ENCODE peak calls at places on chromosomes 2 and 18, in eight cellular contexts. M is Panc1, D is heart right ventricle, B is SJSA1, L is heart left ventricle, K is mesendoderm, A is cardiac muscle cell, X is PC-3. S is an unnamed sample.
A peak's percentile ranks its signal among the peaks of the same experiment; 100 is the strongest.

GRCh38 chr2:6290626-6291025 is 575.1 kb downstream of the CMPK2 start:
- DNase-seq in M (no peak), D (no peak), B (no peak), L (no peak), K (no peak), A (no peak), X (no peak), S (no peak)

GRCh38 chr2:217729426-217730058 is 273.3 kb downstream of the TNS1 start:
- DNase-seq in M (no peak), D (peak; percentile 46), B (no peak), L (peak; percentile 74), K (no peak), A (no peak), X (no peak), S (no peak)

GRCh38 chr18:77022556-77022955 is 110.0 kb downstream of the MBP start:
- DNase-seq in M (no peak), D (no peak), B (no peak), L (no peak), K (no peak), A (no peak), X (no peak), S (no peak)

GRCh38 chr2:12202702-12203101 is 456.3 kb downstream of the LPIN1 start:
- DNase-seq in M (no peak), D (peak; percentile 11), B (no peak), L (peak; percentile 69), K (peak; percentile 17), A (no peak), X (no peak), S (no peak)

GRCh38 chr18:7754258-7754657 is 187.1 kb downstream of the PTPRM start:
- DNase-seq in M (no peak), D (no peak), B (no peak), L (no peak), K (no peak), A (no peak), X (peak; percentile 15), S (no peak)

GRCh38 chr2:225797394-225797793 is 397.9 kb downstream of the NYAP2 start:
- DNase-seq in M (no peak), D (no peak), B (no peak), L (no peak), K (no peak), A (no peak), X (no peak), S (no peak)

GRCh38 chr2:26941486-26941885 is 29.0 kb upstream of the MAPRE3 start:
- DNase-seq in M (no peak), D (no peak), B (no peak), L (no peak), K (no peak), A (no peak), X (peak; percentile 87), S (peak; percentile 87)

GRCh38 chr2:217899231-217900009 is 103.4 kb downstream of the TNS1 start:
- DNase-seq in M (no peak), D (peak; percentile 68), B (peak; percentile 71), L (peak; percentile 80), K (peak; percentile 92), A (peak; percentile 60), X (peak; percentile 68), S (peak; percentile 58)

GRCh38 chr2:85706604-85707296 is 12.6 kb downstream of the GNLY start:
- DNase-seq in M (no peak), D (no peak), B (no peak), L (peak; percentile 69), K (no peak), A (no peak), X (no peak), S (no peak)

GRCh38 chr2:102603904-102604303 is 15.4 kb upstream of the SLC9A2 start:
- DNase-seq in M (no peak), D (no peak), B (no peak), L (no peak), K (no peak), A (no peak), X (peak; percentile 58), S (peak; percentile 38)

GRCh38 chr2:37447446-37447845 is 103.0 kb downstream of the QPCT start:
- DNase-seq in M (no peak), D (no peak), B (no peak), L (no peak), K (no peak), A (no peak), X (no peak), S (no peak)

GRCh38 chr2:40719414-40719813 is 267.5 kb upstream of the SLC8A1 start:
- DNase-seq in M (no peak), D (no peak), B (no peak), L (no peak), K (no peak), A (no peak), X (no peak), S (no peak)

GRCh38 chr2:105806994-105807393 is 62.3 kb downstream of the NCK2 start:
- DNase-seq in M (no peak), D (no peak), B (no peak), L (no peak), K (no peak), A (no peak), X (no peak), S (no peak)

GRCh38 chr18:6221602-6222014 is 193.1 kb downstream of the L3MBTL4 start:
- DNase-seq in M (no peak), D (no peak), B (peak; percentile 45), L (no peak), K (no peak), A (no peak), X (no peak), S (no peak)

GRCh38 chr18:79953921-79954651 is 2.6 kb upstream of the SLC66A2 start:
- DNase-seq in M (no peak), D (no peak), B (no peak), L (no peak), K (no peak), A (no peak), X (no peak), S (no peak)

GRCh38 chr2:238254095-238254494 is 14.3 kb upstream of the HES6 start:
- DNase-seq in M (no peak), D (peak; percentile 0), B (no peak), L (no peak), K (no peak), A (no peak), X (no peak), S (no peak)

DNA sequence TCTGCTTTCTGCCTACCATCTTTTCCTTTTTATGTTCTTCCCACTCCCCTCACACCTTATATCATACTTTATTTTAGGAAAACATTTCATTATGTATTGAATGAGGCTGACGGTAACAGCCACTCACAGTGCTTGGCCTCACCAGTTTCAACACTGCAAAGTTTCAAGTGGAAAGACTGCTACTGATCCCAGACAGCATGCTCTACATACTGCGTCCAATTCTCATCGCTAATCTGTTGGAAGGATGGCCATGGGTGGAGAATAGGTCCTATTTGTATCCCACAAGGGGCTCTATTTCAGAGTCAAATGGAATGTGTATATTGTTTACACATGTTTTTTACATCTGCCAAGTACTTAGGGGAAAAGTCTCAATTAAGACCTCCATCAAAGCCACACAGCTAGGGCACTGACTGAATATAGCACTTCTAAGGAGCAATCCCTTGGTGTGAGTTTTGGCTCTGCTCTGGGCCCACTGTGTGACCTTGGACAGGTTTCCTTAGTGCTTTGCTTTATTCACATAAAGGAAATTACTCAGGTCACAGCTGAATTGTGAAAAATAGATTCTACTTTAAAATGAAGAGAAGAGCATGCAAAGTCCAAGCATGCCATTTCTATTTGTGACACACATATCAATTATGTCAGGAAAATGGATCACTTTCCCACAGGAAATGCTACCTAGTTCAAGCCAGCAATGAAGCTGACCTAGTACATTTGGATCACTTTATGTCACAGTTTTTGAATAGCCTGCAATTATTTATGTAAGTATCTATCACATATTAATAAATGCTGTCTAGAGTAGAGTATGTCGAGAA is 112.9 kb upstream of the STK17B start:
- DNase-seq in M (no peak), D (no peak), B (no peak), L (no peak), K (no peak), A (no peak), X (no peak), S (no peak)
- H3K27ac ChIP-seq in M (no peak overlapping the region), D (peak overlapping the region; percentile 18), B (no peak overlapping the region), L (peak overlapping the region; percentile 53), K (no peak overlapping the region), A (no peak overlapping the region), X (no peak overlapping the region), S (no peak overlapping the region)

GRCh38 chr2:69057660-69058059 is 44.7 kb downstream of the ANTXR1 start:
- DNase-seq in M (no peak), D (no peak), B (no peak), L (no peak), K (no peak), A (no peak), X (no peak), S (no peak)
- H3K4me1 ChIP-seq in M (peaks cover 15% of the 10 kb centered on the region), D (peaks cover 23% of the 10 kb centered on the region), B (no peaks in the 10 kb centered on the region), L (peaks cover 21% of the 10 kb centered on the region), K (no peaks in the 10 kb centered on the region), A (peaks cover 5% of the 10 kb centered on the region), X (peaks cover 16% of the 10 kb centered on the region), S (peaks cover 18% of the 10 kb centered on the region)

GRCh38 chr2:182422864-182423263 is 4.0 kb downstream of the PDE1A start:
- DNase-seq in M (no peak), D (no peak), B (no peak), L (no peak), K (no peak), A (no peak), X (no peak), S (no peak)

GRCh38 chr2:182432051-182432450 is 5.2 kb upstream of the PDE1A start:
- DNase-seq in M (no peak), D (no peak), B (no peak), L (no peak), K (no peak), A (no peak), X (no peak), S (no peak)

GRCh38 chr2:182426915-182427233 is at the start of gene PDE1A:
- DNase-seq in M (no peak), D (no peak), B (no peak), L (no peak), K (no peak), A (no peak), X (no peak), S (no peak)

DNA sequence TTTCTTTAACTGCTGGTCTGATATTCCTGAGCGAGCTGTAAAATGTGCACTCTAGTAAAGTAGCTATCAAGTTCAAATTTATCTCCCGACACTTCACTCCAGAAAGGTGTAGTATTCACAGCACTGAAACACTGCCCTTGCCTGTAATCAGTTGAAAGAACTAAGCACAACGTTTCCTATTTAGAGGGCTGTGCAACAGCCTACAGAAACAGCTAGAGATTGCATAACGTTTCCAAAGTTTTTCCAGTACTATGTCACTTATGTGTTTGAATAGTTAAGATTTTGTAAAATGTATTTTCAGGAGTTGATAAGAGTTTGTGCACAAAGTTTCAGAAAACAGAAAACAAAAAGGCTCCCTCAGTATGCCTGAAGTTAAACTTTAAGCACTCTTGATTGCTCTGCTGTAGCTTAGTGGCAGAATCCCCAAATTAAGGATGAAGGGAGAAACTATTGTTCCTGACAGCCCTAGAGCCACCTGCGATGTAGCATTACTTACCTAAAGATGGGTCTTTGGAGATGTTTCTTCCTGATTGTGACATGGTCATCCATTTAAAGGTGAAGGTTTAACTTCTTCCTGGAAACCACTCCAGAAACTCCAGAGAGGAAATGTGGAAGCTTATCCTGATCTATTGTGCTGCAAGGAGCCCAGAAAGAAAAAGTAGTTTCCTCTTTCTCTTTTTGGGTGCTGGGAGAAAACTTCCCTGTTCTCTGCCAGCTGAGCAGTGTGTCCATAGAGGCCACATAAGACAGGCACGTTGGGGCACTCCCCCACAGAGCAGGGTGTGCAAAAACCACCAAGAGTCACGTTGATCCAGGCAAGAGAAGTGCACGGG is 538 bp downstream of the PDE1A start:
- DNase-seq in M (no peak), D (no peak), B (no peak), L (no peak), K (no peak), A (peak; percentile 58), X (no peak), S (no peak)
- H3K27ac ChIP-seq in M (no peak overlapping the region), D (peak overlapping the region; percentile 65), B (no peak overlapping the region), L (peak overlapping the region; percentile 75), K (no peak overlapping the region), A (no peak overlapping the region), X (no peak overlapping the region), S (no peak overlapping the region)

GRCh38 chr18:58095655-58096054 is 51.6 kb downstream of the NEDD4L start:
- DNase-seq in M (no peak), D (no peak), B (no peak), L (no peak), K (no peak), A (no peak), X (no peak), S (no peak)
- H3K4me1 ChIP-seq in M (no peaks in the 10 kb centered on the region), D (peaks cover 4% of the 10 kb centered on the region), B (peaks cover 56% of the 10 kb centered on the region), L (peaks cover 5% of the 10 kb centered on the region), K (peaks cover 10% of the 10 kb centered on the region), A (peaks cover 25% of the 10 kb centered on the region), X (peaks cover 30% of the 10 kb centered on the region), S (peaks cover 11% of the 10 kb centered on the region)

S was measured in foreskin keratinocyte.